ENCODE peak calls at places on chromosomes 6 and 20, in eight cellular contexts. L is AG04450; D is brain microvascular endothelial cell; I is kidney tubule cell; K is activated CD4-positive, alpha-beta T cell treated with anti-CD3 and anti-CD28 coated beads, Interleukin-2, amount 50 U/mL, for 4 hours; X is activated T-cell treated with anti-CD3 and anti-CD28 coated beads for 4 hours; O is activated naive CD4-positive, alpha-beta T cell; A is NCI-H446 treated with DMSO at 0.1 percent for 48 hours. B is an unnamed sample.

GRCh38 chr6:159762681-159763293 is 942 bp downstream of the ACAT2 start:
- DNase-seq in I (peak; percentile 17), L (no peak), X (no peak), A (no peak), K (peak; percentile 7), O (no peak), D (no peak), B (no peak)

GRCh38 chr6:4760773-4761172 is 15.4 kb upstream of the CDYL start:
- DNase-seq in D (no peak), L (no peak), K (no peak), O (no peak), X (no peak), A (no peak), I (no peak), B (no peak)

GRCh38 chr20:63619086-63619485 is 7.8 kb downstream of the GMEB2 start:
- DNase-seq in L (no peak), D (no peak), I (no peak), X (no peak), O (no peak), K (no peak), A (no peak), B (no peak)

GRCh38 chr6:22353036-22353560 is 56.3 kb upstream of the PRL start:
- DNase-seq in X (no peak), L (no peak), K (no peak), D (no peak), A (no peak), I (no peak), O (no peak), B (no peak)

GRCh38 chr6:156164701-156165454 is 612.3 kb upstream of the ARID1B start:
- DNase-seq in O (no peak), D (no peak), A (peak; percentile 13), L (no peak), I (peak; percentile 75), X (no peak), K (no peak), B (no peak)

GRCh38 chr20:44544178-44544719 is 22.4 kb upstream of the SERINC3 start:
- DNase-seq in D (no peak), I (no peak), K (no peak), X (no peak), A (no peak), L (no peak), O (no peak), B (no peak)

GRCh38 chr20:38412877-38413577 is 22.1 kb downstream of the SNHG17 start:
- DNase-seq in A (no peak), K (no peak), X (no peak), I (no peak), D (no peak), L (no peak), O (no peak), B (no peak)

GRCh38 chr6:137416376-137417109 is 77.7 kb downstream of the OLIG3 start:
- DNase-seq in X (no peak), K (no peak), A (no peak), D (peak; percentile 54), L (no peak), I (no peak), O (no peak), B (no peak)

GRCh38 chr6:22952076-22952475 is 382.7 kb downstream of the HDGFL1 start:
- DNase-seq in K (no peak), A (no peak), X (no peak), I (no peak), L (no peak), O (no peak), D (no peak), B (no peak)

GRCh38 chr20:49132995-49133451 is 55.1 kb downstream of the STAU1 start:
- DNase-seq in L (peak; percentile 50), K (no peak), D (peak; percentile 45), O (no peak), X (no peak), A (peak; percentile 50), I (peak; percentile 74), B (peak; percentile 59)

GRCh38 chr20:17023811-17024210 is 203.0 kb upstream of the PCSK2 start:
- DNase-seq in K (no peak), D (no peak), X (no peak), L (no peak), I (no peak), O (no peak), A (no peak), B (no peak)

GRCh38 chr6:16730720-16731502 is 30.3 kb downstream of the ATXN1 start:
- DNase-seq in O (no peak), K (no peak), A (no peak), I (no peak), L (no peak), X (no peak), D (no peak), B (peak; percentile 34)

GRCh38 chr6:31493875-31494694 is 3.9 kb upstream of the MICB start:
- DNase-seq in K (peak; percentile 73), A (no peak), L (no peak), X (peak; percentile 61), O (peak; percentile 71), I (peak; percentile 77), D (peak; percentile 79), B (peak; percentile 75)

GRCh38 chr6:6962699-6963098 is 145.1 kb upstream of the RREB1 start:
- DNase-seq in I (no peak), X (no peak), A (no peak), O (no peak), L (no peak), D (no peak), K (no peak), B (no peak)

GRCh38 chr6:43911625-43912577 is 141.9 kb downstream of the VEGFA start:
- DNase-seq in D (no peak), K (no peak), X (no peak), L (no peak), A (no peak), I (no peak), O (no peak), B (no peak)

GRCh38 chr6:108961985-108962384 is 113.8 kb downstream of the ARMC2 start:
- DNase-seq in K (no peak), A (no peak), I (no peak), X (no peak), O (no peak), L (peak; percentile 65), D (peak; percentile 6), B (no peak)

GRCh38 chr20:51065615-51066014 is 42.7 kb upstream of the KCNG1 start:
- DNase-seq in D (no peak), A (no peak), I (no peak), X (no peak), K (no peak), L (no peak), O (no peak), B (no peak)

GRCh38 chr6:113750148-113750547 is 107.0 kb upstream of the MARCKS start:
- DNase-seq in D (no peak), A (no peak), L (no peak), X (no peak), O (no peak), I (no peak), K (no peak), B (no peak)

GRCh38 chr6:43744931-43745727 is 24.9 kb upstream of the VEGFA start:
- DNase-seq in K (no peak), D (no peak), I (no peak), O (no peak), L (no peak), A (no peak), X (no peak), B (no peak)

GRCh38 chr6:51814418-51814817 is 273.0 kb downstream of the PKHD1 start:
- DNase-seq in I (no peak), A (no peak), K (no peak), X (no peak), L (no peak), O (no peak), D (no peak), B (no peak)

GRCh38 chr20:48571945-48572589 is 255.7 kb downstream of the PREX1 start:
- DNase-seq in I (no peak), O (no peak), L (no peak), D (no peak), A (no peak), X (no peak), K (no peak), B (no peak)

GRCh38 chr6:161417712-161418457 is 144.0 kb upstream of the AGPAT4 start:
- DNase-seq in A (peak; percentile 48), L (peak; percentile 76), I (peak; percentile 89), K (no peak), X (no peak), O (no peak), D (peak; percentile 96), B (no peak)

GRCh38 chr20:1467355-1468116 is 887 bp upstream of the NSFL1C start:
- DNase-seq in I (peak; percentile 40), L (no peak), X (no peak), K (no peak), D (no peak), O (no peak), A (no peak), B (peak; percentile 49)

GRCh38 chr6:170289108-170289931 is 1.6 kb downstream of the DLL1 start:
- DNase-seq in A (no peak), K (no peak), O (no peak), X (no peak), I (no peak), L (no peak), D (no peak), B (no peak)

GRCh38 chr6:91132461-91132860 is 545.6 kb upstream of the MAP3K7 start:
- DNase-seq in K (no peak), D (no peak), X (no peak), I (peak; percentile 87), L (no peak), O (no peak), A (no peak), B (peak; percentile 30)

GRCh38 chr20:57849868-57850215 is 140.0 kb upstream of the PMEPA1 start:
- DNase-seq in D (no peak), K (no peak), O (no peak), A (no peak), X (no peak), I (no peak), L (no peak), B (no peak)

GRCh38 chr20:41169791-41170351 is 32.5 kb downstream of the PLCG1 start:
- DNase-seq in K (no peak), O (no peak), D (peak; percentile 63), L (no peak), A (no peak), X (no peak), I (peak; percentile 57), B (no peak)

GRCh38 chr6:9621276-9621675 is 793.6 kb downstream of the TFAP2A start:
- DNase-seq in L (no peak), K (no peak), I (peak; percentile 39), O (no peak), A (no peak), D (no peak), X (no peak), B (peak; percentile 27)

GRCh38 chr6:122696079-122696478 is 83.4 kb upstream of the FABP7 start:
- DNase-seq in A (no peak), D (peak; percentile 56), L (peak; percentile 59), K (no peak), X (no peak), O (no peak), I (peak; percentile 92), B (peak; percentile 9)

GRCh38 chr6:72245565-72245964 is 359.2 kb downstream of the RIMS1 start:
- DNase-seq in K (no peak), L (no peak), A (no peak), D (no peak), X (no peak), I (no peak), O (no peak), B (peak; percentile 1)

GRCh38 chr6:46796842-46797241 is 3.7 kb downstream of the MEP1A start:
- DNase-seq in O (no peak), A (no peak), I (peak; percentile 86), X (no peak), D (no peak), L (no peak), K (no peak), B (peak; percentile 4)

GRCh38 chr6:158756126-158756525 is 63.0 kb downstream of the EZR start:
- DNase-seq in D (no peak), I (no peak), K (no peak), X (no peak), L (no peak), A (no peak), O (no peak), B (no peak)

GRCh38 chr6:106398621-106399020 is 38.1 kb downstream of the CRYBG1 start:
- DNase-seq in K (no peak), A (no peak), L (no peak), X (no peak), I (no peak), D (no peak), O (no peak), B (no peak)

GRCh38 chr6:67679566-67680296 is 955.4 kb upstream of the ADGRB3 start:
- DNase-seq in X (no peak), K (no peak), O (no peak), I (no peak), D (no peak), A (no peak), L (no peak), B (peak; percentile 72)